ENCODE peak calls at places on chromosomes 13 and 19, in four cellular contexts. W is heart left ventricle, V is pancreas, T is tibial artery. U is an unnamed sample.

GRCh38 chr13:95156208-95156607 is 145.0 kb downstream of the ABCC4 start:
- DNase-seq in W (no peak), V (no peak), T (no peak), U (peak; percentile 52)

GRCh38 chr13:93903909-93904308 is 575.6 kb downstream of the DCT start:
- DNase-seq in W (no peak), V (no peak), T (no peak), U (no peak)

GRCh38 chr13:36096411-36097184 is 34.6 kb downstream of the DCLK1 start:
- DNase-seq in W (no peak), V (no peak), T (no peak), U (peak; percentile 32)

GRCh38 chr13:51646041-51646670 is 61.9 kb downstream of the WDFY2 start:
- DNase-seq in W (no peak), V (no peak), T (no peak), U (no peak)

GRCh38 chr19:50415661-50416033 is 3.1 kb upstream of the SPIB start:
- DNase-seq in W (no peak), V (no peak), T (no peak), U (no peak)

GRCh38 chr19:12723643-12724426 is at the start of gene TNPO2:
- DNase-seq in W (peak; percentile 79), V (peak; percentile 51), T (no peak), U (peak; percentile 73)

GRCh38 chr13:113219311-113219940 is 10.0 kb downstream of the CUL4A start:
- DNase-seq in W (no peak), V (no peak), T (no peak), U (no peak)

GRCh38 chr13:79519252-79519651 is 38.3 kb downstream of the NDFIP2 start:
- DNase-seq in W (no peak), V (no peak), T (no peak), U (peak; percentile 29)

GRCh38 chr13:101453784-101454201 is 1.3 kb downstream of the ITGBL1 start:
- DNase-seq in W (peak; percentile 49), V (peak; percentile 33), T (peak; percentile 71), U (peak; percentile 74)

GRCh38 chr13:52969373-52969772 is 59.2 kb upstream of the OLFM4 start:
- DNase-seq in W (no peak), V (no peak), T (no peak), U (no peak)

GRCh38 chr19:40134866-40135265 is 44.1 kb upstream of the ZNF780A start:
- DNase-seq in W (no peak), V (no peak), T (no peak), U (no peak)

GRCh38 chr13:39603424-39603947 is 493 bp upstream of the LHFPL6 start:
- DNase-seq in W (no peak), V (no peak), T (no peak), U (peak; percentile 41)

GRCh38 chr13:103140001-103140671 is 73.9 kb upstream of the SLC10A2 start:
- DNase-seq in W (no peak), V (no peak), T (no peak), U (peak; percentile 64)

GRCh38 chr13:83780201-83780600 is 102.1 kb downstream of the SLITRK1 start:
- DNase-seq in W (no peak), V (no peak), T (no peak), U (peak; percentile 64)

GRCh38 chr13:108227651-108228272 is 9.6 kb downstream of the ABHD13 start:
- DNase-seq in W (no peak), V (no peak), T (no peak), U (peak; percentile 47)

GRCh38 chr13:66492479-66492878 is 737.7 kb downstream of the PCDH9 start:
- DNase-seq in W (no peak), V (no peak), T (no peak), U (peak; percentile 55)

GRCh38 chr13:38518328-38518727 is 168.5 kb upstream of the FREM2 start:
- DNase-seq in W (no peak), V (no peak), T (no peak), U (peak; percentile 24)

GRCh38 chr19:17235618-17236413 is 9.8 kb downstream of the OCEL1 start:
- DNase-seq in W (peak; percentile 91), V (peak; percentile 65), T (peak; percentile 83), U (peak; percentile 75)

GRCh38 chr13:112894673-112895481 is 74.1 kb upstream of the MCF2L start:
- DNase-seq in W (peak; percentile 57), V (no peak), T (no peak), U (no peak)

GRCh38 chr13:113109151-113110047 is 3.8 kb downstream of the F7 start:
- DNase-seq in W (peak; percentile 48), V (no peak), T (no peak), U (no peak)

GRCh38 chr13:79860757-79861156 is 379.8 kb downstream of the NDFIP2 start:
- DNase-seq in W (no peak), V (no peak), T (no peak), U (no peak)

GRCh38 chr19:55273978-55274707 is 5.8 kb downstream of the HSPBP1 start:
- DNase-seq in W (no peak), V (no peak), T (no peak), U (no peak)

GRCh38 chr13:92097337-92097903 is 699.0 kb downstream of the GPC5 start:
- DNase-seq in W (no peak), V (no peak), T (no peak), U (peak; percentile 5)

GRCh38 chr19:8445488-8446001 is 770 bp downstream of the HNRNPM start:
- DNase-seq in W (peak; percentile 78), V (peak; percentile 71), T (peak; percentile 82), U (peak; percentile 56)

GRCh38 chr19:43616306-43616705 is 3.1 kb downstream of the ZNF428 start:
- DNase-seq in W (no peak), V (no peak), T (no peak), U (no peak)

GRCh38 chr19:51599084-51599483 is 28.0 kb downstream of the ZNF175 start:
- DNase-seq in W (no peak), V (no peak), T (no peak), U (no peak)

GRCh38 chr19:45667620-45668341 is at the start of gene GIPR:
- DNase-seq in W (peak; percentile 78), V (peak; percentile 75), T (no peak), U (peak; percentile 91)

GRCh38 chr19:46736544-46737274 is 9.1 kb upstream of the FKRP start:
- DNase-seq in W (peak; percentile 77), V (no peak), T (no peak), U (no peak)

GRCh38 chr19:1383014-1383310 is 745 bp upstream of the NDUFS7 start:
- DNase-seq in W (no peak), V (no peak), T (no peak), U (no peak)
- H3K4me3 ChIP-seq in W (no peak overlapping the region), V (no peak overlapping the region), T (no peak overlapping the region), U (no peak overlapping the region)

GRCh38 chr13:75879656-75880055 is 243.5 kb downstream of the LMO7 start:
- DNase-seq in W (no peak), V (no peak), T (no peak), U (no peak)
- TF ChIP-seq CTCF in W (no peak), V (no peak), T (no peak), U (no peak)

GRCh38 chr19:28169168-28169862 is 1043.6 kb downstream of the UQCRFS1 start:
- DNase-seq in W (no peak), V (no peak), T (no peak), U (no peak)
- H3K4me3 ChIP-seq in W (no peak overlapping the region), V (no peak overlapping the region), T (no peak overlapping the region), U (no peak overlapping the region)

GRCh38 chr13:42039946-42040729 is 8.3 kb upstream of the DGKH start:
- DNase-seq in W (peak; percentile 96), V (peak; percentile 90), T (peak; percentile 96), U (peak; percentile 83)
- TF ChIP-seq CTCF in W (no peak), V (no peak), T (no peak), U (no peak)

GRCh38 chr19:41420101-41420880 is 6.9 kb downstream of the B3GNT8 start:
- DNase-seq in W (no peak), V (no peak), T (no peak), U (no peak)
- H3K4me3 ChIP-seq in W (no peak overlapping the region), V (no peak overlapping the region), T (no peak overlapping the region), U (no peak overlapping the region)

DNA sequence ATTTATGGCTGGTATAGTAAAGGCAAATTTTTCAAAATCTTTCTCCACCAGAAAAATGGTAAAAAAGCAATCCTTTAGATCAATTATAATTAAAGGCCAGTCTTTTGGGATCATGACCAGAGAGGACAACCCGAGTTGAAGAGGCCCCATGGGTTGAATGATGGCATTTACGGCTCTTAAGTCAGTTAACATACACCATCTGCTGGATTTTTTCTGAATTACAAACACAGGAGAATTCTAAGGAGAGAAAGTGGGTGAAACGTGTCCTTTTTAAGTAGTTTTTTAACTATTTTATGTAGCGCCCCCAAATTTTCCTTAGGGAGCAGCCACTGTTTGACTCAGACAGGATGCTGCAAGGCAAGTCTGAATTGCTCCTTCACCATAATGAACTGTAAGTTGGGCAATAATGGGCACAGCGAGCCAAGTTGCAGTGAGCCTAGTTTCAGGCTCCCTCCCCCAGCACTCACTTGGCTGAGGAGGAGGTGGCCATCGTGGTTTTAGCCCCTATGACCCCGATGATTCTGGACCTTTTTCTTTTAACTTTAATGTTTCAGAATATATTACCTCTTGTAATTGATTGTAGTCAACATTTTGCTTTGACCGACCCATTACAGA is 13.6 kb upstream of the ZNF611 start:
- DNase-seq in W (no peak), V (no peak), T (no peak), U (peak; percentile 55)
- TF ChIP-seq CTCF in W (peak; percentile 67), V (no peak), T (peak; percentile 35), U (peak; percentile 34)

GRCh38 chr19:406121-406711 is 2.7 kb downstream of the C2CD4C start:
- DNase-seq in W (no peak), V (no peak), T (peak; percentile 48), U (no peak)
- H3K4me3 ChIP-seq in W (no peak overlapping the region), V (no peak overlapping the region), T (no peak overlapping the region), U (no peak overlapping the region)

GRCh38 chr13:63050287-63050686 is 1634.6 kb upstream of the PCDH20 start:
- DNase-seq in W (no peak), V (no peak), T (no peak), U (no peak)

GRCh38 chr13:63044617-63045016 is 1629.0 kb upstream of the PCDH20 start:
- DNase-seq in W (no peak), V (no peak), T (no peak), U (no peak)

GRCh38 chr13:63048648-63049047 is 1633.0 kb upstream of the PCDH20 start:
- DNase-seq in W (no peak), V (no peak), T (no peak), U (no peak)
- TF ChIP-seq CTCF in W (no peak), V (no peak), T (no peak), U (no peak)

GRCh38 chr19:38213469-38213868 is 10.6 kb downstream of the DPF1 start:
- DNase-seq in W (peak; percentile 58), V (no peak), T (no peak), U (no peak)

GRCh38 chr19:38211206-38211605 is 12.8 kb downstream of the DPF1 start:
- DNase-seq in W (peak; percentile 66), V (no peak), T (no peak), U (no peak)

GRCh38 chr19:38210458-38210987 is 13.5 kb downstream of the DPF1 start:
- DNase-seq in W (peak; percentile 84), V (no peak), T (no peak), U (no peak)

GRCh38 chr19:38209671-38210457 is 14.2 kb downstream of the DPF1 start:
- DNase-seq in W (peak; percentile 89), V (no peak), T (peak; percentile 84), U (no peak)

DNA sequence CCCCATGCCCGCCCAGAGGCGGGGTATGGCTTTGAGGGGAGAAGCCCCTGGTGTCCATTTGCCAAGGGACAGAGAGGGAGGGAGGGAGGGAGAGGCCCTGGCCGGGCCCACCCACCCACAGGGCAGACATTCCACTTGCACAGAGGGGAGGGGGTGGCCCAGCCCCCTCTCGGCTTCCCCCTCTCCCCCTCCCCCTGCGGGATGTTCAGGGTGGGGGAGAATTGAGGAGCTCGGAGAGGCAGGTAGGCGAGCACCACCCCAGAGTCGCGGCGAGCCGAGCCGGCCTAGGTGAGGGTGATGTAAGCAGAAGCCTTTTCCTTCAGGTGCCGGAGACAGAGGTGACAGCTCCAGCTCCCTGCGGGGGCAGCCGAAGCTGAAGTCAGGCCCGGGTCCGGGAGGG is 12.2 kb downstream of the DPF1 start:
- DNase-seq in W (peak; percentile 58), V (no peak), T (no peak), U (no peak)
- H3K4me3 ChIP-seq in W (no peak overlapping the region), V (no peak overlapping the region), T (no peak overlapping the region), U (no peak overlapping the region)

U was measured in epithelial cell of esophagus.